ENCODE peak calls at places on chromosomes 2 and 18, in ten cellular contexts. I, Q, Y, V, U, T, F, S, P and D are unnamed samples.
A peak's percentile ranks its signal among the peaks of the same experiment; 100 is the strongest.

GRCh38 chr18:23716966-23717365 is 27.7 kb downstream of the LAMA3 start:
- DNase-seq in I (no peak), Q (no peak), Y (no peak), V (no peak), U (peak; percentile 65), T (no peak), F (no peak), S (no peak), P (no peak), D (no peak)

GRCh38 chr2:190628651-190629378 is 20.1 kb upstream of the NAB1 start:
- DNase-seq in I (no peak), Q (no peak), Y (no peak), V (no peak), U (no peak), T (no peak), F (no peak), S (no peak), P (no peak), D (peak; percentile 49)

GRCh38 chr2:32627441-32627900 is 379 bp upstream of the TTC27 start:
- DNase-seq in I (peak; percentile 68), Q (peak; percentile 28), Y (peak; percentile 59), V (peak; percentile 72), U (peak; percentile 21), T (peak; percentile 20), F (peak; percentile 40), S (no peak), P (peak; percentile 66), D (peak; percentile 28)

GRCh38 chr18:63869374-63869773 is 18.1 kb upstream of the SERPINB2 start:
- DNase-seq in I (no peak), Q (no peak), Y (no peak), V (no peak), U (no peak), T (peak; percentile 57), F (no peak), S (no peak), P (no peak), D (no peak)

GRCh38 chr2:222837643-222838056 is 23.2 kb upstream of the ACSL3 start:
- DNase-seq in I (no peak), Q (no peak), Y (no peak), V (no peak), U (peak; percentile 98), T (peak; percentile 96), F (no peak), S (no peak), P (no peak), D (no peak)

GRCh38 chr2:43541165-43541564 is 54.7 kb downstream of the THADA start:
- DNase-seq in I (no peak), Q (no peak), Y (no peak), V (no peak), U (peak; percentile 74), T (peak; percentile 23), F (no peak), S (no peak), P (no peak), D (no peak)

GRCh38 chr2:190159453-190159852 is 96.9 kb upstream of the MSTN start:
- DNase-seq in I (no peak), Q (no peak), Y (no peak), V (no peak), U (peak; percentile 52), T (no peak), F (no peak), S (no peak), P (no peak), D (no peak)

GRCh38 chr18:32372381-32373061 is 98.2 kb downstream of the GAREM1 start:
- DNase-seq in I (no peak), Q (no peak), Y (peak; percentile 36), V (no peak), U (peak; percentile 95), T (peak; percentile 31), F (peak; percentile 74), S (peak; percentile 87), P (no peak), D (no peak)

GRCh38 chr2:174553811-174554493 is 43.7 kb downstream of the WIPF1 start:
- DNase-seq in I (no peak), Q (no peak), Y (no peak), V (no peak), U (no peak), T (no peak), F (no peak), S (no peak), P (no peak), D (no peak)

GRCh38 chr18:35131387-35132283 is 90.4 kb downstream of the MAPRE2 start:
- DNase-seq in I (no peak), Q (no peak), Y (no peak), V (no peak), U (no peak), T (no peak), F (no peak), S (no peak), P (no peak), D (no peak)

GRCh38 chr2:199463708-199464613 is 6.2 kb upstream of the SATB2 start:
- DNase-seq in I (peak; percentile 33), Q (no peak), Y (no peak), V (no peak), U (no peak), T (no peak), F (no peak), S (no peak), P (peak; percentile 24), D (no peak)

GRCh38 chr18:67456691-67457090 is 59.8 kb downstream of the DSEL start:
- DNase-seq in I (no peak), Q (no peak), Y (no peak), V (no peak), U (no peak), T (no peak), F (no peak), S (no peak), P (no peak), D (no peak)

DNA sequence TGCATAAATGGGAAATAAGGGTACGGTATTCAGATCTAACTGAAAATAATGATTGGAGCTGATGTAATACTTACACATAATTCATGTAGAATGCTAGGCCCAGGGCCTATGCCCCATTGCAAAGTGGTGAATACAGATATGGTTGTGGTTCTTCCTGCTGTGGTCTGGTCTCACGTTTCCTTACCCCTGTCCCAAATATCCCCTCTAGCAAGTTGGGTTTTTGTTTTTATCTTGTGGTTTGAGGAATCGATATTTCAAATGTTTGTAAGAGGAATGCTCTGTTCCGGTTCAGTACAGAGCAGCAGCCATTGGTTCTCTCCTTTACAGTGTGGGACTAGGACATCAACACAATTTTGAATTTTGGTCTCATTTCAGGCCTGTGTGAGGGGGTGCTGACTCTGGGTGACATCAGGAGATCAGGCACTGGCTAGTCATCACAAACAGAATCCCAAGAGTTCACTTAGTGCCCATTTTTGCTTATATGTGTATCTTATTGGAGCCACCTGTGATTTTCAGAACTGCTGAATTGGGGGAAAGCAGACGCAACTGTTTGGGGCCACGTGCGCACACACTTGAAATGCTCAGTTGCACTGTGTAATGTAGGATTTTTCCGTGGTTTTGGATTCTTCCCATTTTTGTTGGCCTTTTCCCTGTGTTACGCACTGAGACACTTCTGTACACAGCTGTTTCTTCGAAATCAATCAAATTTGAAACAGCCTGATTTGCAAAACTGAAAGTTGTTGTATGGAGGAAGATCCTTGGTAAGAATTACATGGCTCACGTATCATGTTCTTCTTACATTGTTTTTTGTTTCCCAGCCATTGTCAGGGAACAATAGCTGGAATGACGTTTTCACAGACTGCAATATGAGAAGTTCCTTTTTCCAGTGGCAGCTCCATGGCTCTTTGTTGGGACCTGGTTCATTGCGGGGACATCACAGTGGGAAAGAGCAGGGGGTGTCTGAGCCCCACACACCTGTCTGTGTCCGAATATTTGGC is 8.6 kb downstream of the SH3BP4 start:
- DNase-seq in I (no peak), Q (no peak), Y (no peak), V (peak; percentile 34), U (no peak), T (no peak), F (no peak), S (no peak), P (peak; percentile 57), D (no peak)
- H3K27ac ChIP-seq in I (no peak overlapping the region), Q (peak overlapping the region; percentile 76), Y (no peak overlapping the region), V (no peak overlapping the region), U (no peak overlapping the region), T (no peak overlapping the region), F (peak overlapping the region; percentile 11), S (no peak overlapping the region), P (no peak overlapping the region), D (peak overlapping the region; percentile 57)

DNA sequence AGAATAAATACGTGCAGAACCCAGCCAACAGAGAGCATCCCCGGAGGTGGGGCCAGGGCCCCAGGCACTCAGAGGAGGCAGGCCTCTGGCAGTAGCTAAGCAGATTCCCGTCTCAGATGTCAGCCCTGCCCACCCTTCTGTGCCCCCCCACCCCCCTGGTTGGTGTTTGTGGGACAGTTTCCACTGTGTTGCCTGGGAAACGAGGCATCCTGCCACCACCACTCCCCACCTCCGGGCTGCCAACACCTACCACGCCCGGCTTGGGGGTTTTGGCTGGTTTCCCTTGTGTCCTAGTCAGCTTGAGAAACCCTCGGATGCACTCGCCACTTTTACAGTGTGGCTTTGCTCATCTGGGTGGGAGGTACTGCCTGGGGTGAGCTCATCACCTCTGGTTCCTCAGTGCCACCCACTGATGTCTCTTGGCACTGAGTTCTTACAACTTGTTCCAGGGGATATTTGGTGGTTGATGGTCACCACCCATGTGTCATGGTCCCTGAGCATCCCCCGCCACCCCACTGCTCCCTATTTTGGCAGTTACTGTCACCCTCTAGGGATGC is 72.4 kb upstream of the YWHAQ start:
- DNase-seq in I (no peak), Q (peak; percentile 27), Y (no peak), V (no peak), U (peak; percentile 94), T (peak; percentile 87), F (peak; percentile 42), S (no peak), P (no peak), D (no peak)
- TF ChIP-seq CTCF in I (no peak), Q (no peak), Y (no peak), V (no peak), U (no peak), T (no peak), F (no peak), S (no peak), P (no peak), D (no peak)

DNA sequence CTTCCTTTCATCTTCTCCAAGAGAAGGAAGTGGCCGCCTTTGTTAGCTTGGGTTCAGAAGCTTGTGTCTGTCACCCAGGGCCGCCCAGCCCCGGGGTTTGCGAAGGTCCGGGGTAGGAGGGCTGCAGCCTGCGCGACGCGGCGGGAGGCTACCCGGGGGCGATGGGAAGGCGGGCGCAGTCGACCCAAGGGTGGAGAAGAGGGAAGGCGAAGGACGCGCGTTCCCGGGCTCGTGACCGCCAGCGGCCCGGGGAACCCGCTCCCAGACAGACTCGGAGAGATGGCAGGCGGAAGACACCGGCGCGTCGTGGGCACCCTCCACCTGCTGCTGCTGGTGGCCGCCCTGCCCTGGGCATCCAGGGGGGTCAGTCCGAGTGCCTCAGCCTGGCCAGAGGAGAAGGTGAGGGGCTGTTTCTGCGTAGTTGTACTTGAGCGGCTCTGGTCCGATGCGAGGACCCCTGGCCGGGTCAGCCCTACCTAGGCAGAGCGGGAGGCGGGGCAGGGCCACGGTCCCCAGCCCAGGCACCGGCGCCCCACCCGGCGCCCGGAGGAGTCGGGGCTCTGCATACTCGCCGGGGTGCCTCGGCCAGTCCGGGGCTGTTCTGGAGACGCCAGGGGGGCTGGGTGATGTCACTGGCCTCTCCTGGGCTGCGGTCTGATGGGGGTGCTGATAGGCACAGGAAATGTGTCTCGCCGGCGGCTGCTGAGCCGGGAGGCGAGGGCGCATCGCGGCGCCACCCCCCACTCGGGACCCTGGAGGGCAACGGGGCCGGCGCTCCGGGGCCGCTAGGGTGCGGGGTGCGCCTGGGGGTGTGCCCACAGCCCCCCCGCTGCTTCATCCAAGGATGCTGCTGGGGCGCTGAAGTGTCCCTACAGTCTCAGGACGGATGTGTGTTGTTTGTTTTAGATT is at the start of gene QPCT:
- DNase-seq in I (peak; percentile 88), Q (peak; percentile 53), Y (peak; percentile 57), V (peak; percentile 77), U (no peak), T (peak; percentile 38), F (peak; percentile 33), S (peak; percentile 35), P (no peak), D (peak; percentile 48)
- H3K27ac ChIP-seq in I (peak within 1 kb of the TSS; percentile 36), Q (peak within 1 kb of the TSS; percentile 64), Y (no peak within 1 kb of the TSS), V (peak within 1 kb of the TSS; percentile 60), U (no peak within 1 kb of the TSS), T (no peak within 1 kb of the TSS), F (peak within 1 kb of the TSS; percentile 46), S (peak within 1 kb of the TSS; percentile 6), P (no peak within 1 kb of the TSS), D (peak within 1 kb of the TSS; percentile 21)

GRCh38 chr2:8796315-8796848 is 41.0 kb downstream of the KIDINS220 start:
- DNase-seq in I (no peak), Q (no peak), Y (no peak), V (no peak), U (no peak), T (no peak), F (no peak), S (no peak), P (no peak), D (no peak)
- TF ChIP-seq CTCF in I (no peak), Q (no peak), Y (no peak), V (no peak), U (no peak), T (no peak), F (no peak), S (no peak), P (no peak), D (no peak)